ENCODE peak calls at places on chromosomes 1 and 21, in seven cellular contexts. One of them, this sample, is unnamed.

GRCh38 chr1:63713627-63714481 is 60.0 kb upstream of the ROR1 start:
- DNase-seq in naive thymus-derived CD8-positive, alpha-beta T cell: no peak
- DNase-seq in cerebellar cortex: no peak
- DNase-seq in HEK293T: no peak
- DNase-seq in gastrocnemius medialis: no peak
- DNase-seq in midbrain: no peak
- DNase-seq in fibroblast of the conjunctiva: peak; percentile 61
- DNase-seq in this sample: no peak

GRCh38 chr1:57270926-57271698 is 152.7 kb downstream of the DAB1 start:
- DNase-seq in midbrain: no peak
- DNase-seq in cerebellar cortex: no peak
- DNase-seq in gastrocnemius medialis: no peak
- DNase-seq in fibroblast of the conjunctiva: no peak
- DNase-seq in HEK293T: no peak
- DNase-seq in naive thymus-derived CD8-positive, alpha-beta T cell: no peak
- DNase-seq in this sample: no peak

GRCh38 chr1:234340528-234340927 is 32.7 kb upstream of the COA6 start:
- DNase-seq in cerebellar cortex: no peak
- DNase-seq in gastrocnemius medialis: no peak
- DNase-seq in HEK293T: no peak
- DNase-seq in midbrain: no peak
- DNase-seq in fibroblast of the conjunctiva: no peak
- DNase-seq in naive thymus-derived CD8-positive, alpha-beta T cell: no peak
- DNase-seq in this sample: no peak

GRCh38 chr21:28537371-28538079 is 455.2 kb downstream of the LTN1 start:
- DNase-seq in fibroblast of the conjunctiva: no peak
- DNase-seq in gastrocnemius medialis: no peak
- DNase-seq in cerebellar cortex: no peak
- DNase-seq in HEK293T: no peak
- DNase-seq in naive thymus-derived CD8-positive, alpha-beta T cell: no peak
- DNase-seq in midbrain: no peak
- DNase-seq in this sample: no peak

GRCh38 chr1:116506132-116507004 is 64.5 kb downstream of the CD58 start:
- DNase-seq in cerebellar cortex: no peak
- DNase-seq in gastrocnemius medialis: no peak
- DNase-seq in naive thymus-derived CD8-positive, alpha-beta T cell: no peak
- DNase-seq in midbrain: no peak
- DNase-seq in HEK293T: no peak
- DNase-seq in fibroblast of the conjunctiva: no peak
- DNase-seq in this sample: no peak

GRCh38 chr1:215718888-215719287 is 151.8 kb downstream of the KCTD3 start:
- DNase-seq in fibroblast of the conjunctiva: no peak
- DNase-seq in midbrain: no peak
- DNase-seq in gastrocnemius medialis: no peak
- DNase-seq in naive thymus-derived CD8-positive, alpha-beta T cell: no peak
- DNase-seq in cerebellar cortex: no peak
- DNase-seq in HEK293T: no peak
- DNase-seq in this sample: no peak

GRCh38 chr1:145999321-146000024 is 3.1 kb upstream of the TXNIP start:
- DNase-seq in fibroblast of the conjunctiva: no peak
- DNase-seq in gastrocnemius medialis: peak; percentile 74
- DNase-seq in midbrain: peak; percentile 20
- DNase-seq in cerebellar cortex: peak; percentile 82
- DNase-seq in HEK293T: no peak
- DNase-seq in naive thymus-derived CD8-positive, alpha-beta T cell: peak; percentile 51
- DNase-seq in this sample: peak; percentile 30

GRCh38 chr1:153799016-153799415 is 23.8 kb downstream of the SLC27A3 start:
- DNase-seq in fibroblast of the conjunctiva: no peak
- DNase-seq in gastrocnemius medialis: no peak
- DNase-seq in cerebellar cortex: no peak
- DNase-seq in HEK293T: peak; percentile 5
- DNase-seq in midbrain: no peak
- DNase-seq in naive thymus-derived CD8-positive, alpha-beta T cell: no peak
- DNase-seq in this sample: no peak

GRCh38 chr1:240312872-240313271 is 221.2 kb downstream of the FMN2 start:
- DNase-seq in midbrain: no peak
- DNase-seq in cerebellar cortex: no peak
- DNase-seq in naive thymus-derived CD8-positive, alpha-beta T cell: no peak
- DNase-seq in gastrocnemius medialis: no peak
- DNase-seq in HEK293T: no peak
- DNase-seq in fibroblast of the conjunctiva: peak; percentile 63
- DNase-seq in this sample: no peak

GRCh38 chr1:107220036-107220435 is 79.2 kb downstream of the NTNG1 start:
- DNase-seq in HEK293T: no peak
- DNase-seq in midbrain: no peak
- DNase-seq in cerebellar cortex: no peak
- DNase-seq in naive thymus-derived CD8-positive, alpha-beta T cell: no peak
- DNase-seq in fibroblast of the conjunctiva: no peak
- DNase-seq in gastrocnemius medialis: no peak
- DNase-seq in this sample: no peak

GRCh38 chr1:202501281-202501680 is 152.8 kb downstream of the PPP1R12B start:
- DNase-seq in gastrocnemius medialis: no peak
- DNase-seq in naive thymus-derived CD8-positive, alpha-beta T cell: no peak
- DNase-seq in HEK293T: peak; percentile 14
- DNase-seq in midbrain: peak; percentile 74
- DNase-seq in fibroblast of the conjunctiva: peak; percentile 40
- DNase-seq in cerebellar cortex: peak; percentile 69
- DNase-seq in this sample: no peak

GRCh38 chr1:158145173-158145719 is 35.4 kb upstream of the CD1D start:
- DNase-seq in naive thymus-derived CD8-positive, alpha-beta T cell: no peak
- DNase-seq in gastrocnemius medialis: no peak
- DNase-seq in midbrain: peak; percentile 21
- DNase-seq in fibroblast of the conjunctiva: peak; percentile 51
- DNase-seq in cerebellar cortex: peak; percentile 5
- DNase-seq in HEK293T: no peak
- DNase-seq in this sample: no peak

GRCh38 chr1:45864124-45864721 is 60.8 kb downstream of the MAST2 start:
- DNase-seq in naive thymus-derived CD8-positive, alpha-beta T cell: no peak
- DNase-seq in cerebellar cortex: peak; percentile 51
- DNase-seq in gastrocnemius medialis: no peak
- DNase-seq in midbrain: peak; percentile 10
- DNase-seq in fibroblast of the conjunctiva: no peak
- DNase-seq in HEK293T: no peak
- DNase-seq in this sample: no peak

GRCh38 chr21:39187141-39187540 is 3.9 kb upstream of the PSMG1 start:
- DNase-seq in cerebellar cortex: no peak
- DNase-seq in gastrocnemius medialis: no peak
- DNase-seq in naive thymus-derived CD8-positive, alpha-beta T cell: no peak
- DNase-seq in midbrain: no peak
- DNase-seq in fibroblast of the conjunctiva: no peak
- DNase-seq in HEK293T: no peak
- DNase-seq in this sample: no peak

GRCh38 chr21:26766826-26767325 is 78.3 kb downstream of the ADAMTS1 start:
- DNase-seq in HEK293T: no peak
- DNase-seq in fibroblast of the conjunctiva: no peak
- DNase-seq in cerebellar cortex: no peak
- DNase-seq in naive thymus-derived CD8-positive, alpha-beta T cell: no peak
- DNase-seq in midbrain: no peak
- DNase-seq in gastrocnemius medialis: no peak
- DNase-seq in this sample: no peak

GRCh38 chr1:85398391-85399064 is 66.4 kb downstream of the DDAH1 start:
- DNase-seq in cerebellar cortex: no peak
- DNase-seq in midbrain: no peak
- DNase-seq in fibroblast of the conjunctiva: peak; percentile 39
- DNase-seq in naive thymus-derived CD8-positive, alpha-beta T cell: no peak
- DNase-seq in gastrocnemius medialis: no peak
- DNase-seq in HEK293T: no peak
- DNase-seq in this sample: no peak

This sample was measured in CD4-positive, alpha-beta T cell.